ENCODE peak calls at places on chromosomes 3 and 15, in nine cellular contexts. L, N, K, Y, G, S, O, A and C are unnamed samples.

GRCh38 chr15:43517354-43518072 is at the start of gene MAP1A:
- DNase-seq in S (no peak), N (peak; percentile 58), L (no peak), A (no peak), K (no peak), Y (no peak), G (no peak), O (peak; percentile 74), C (no peak)

GRCh38 chr15:86016750-86017149 is 62.9 kb upstream of the AGBL1 start:
- DNase-seq in G (no peak), L (no peak), S (no peak), O (no peak), N (peak; percentile 1), K (no peak), Y (no peak), A (no peak), C (no peak)

GRCh38 chr3:47295322-47295721 is 12.6 kb downstream of the KLHL18 start:
- DNase-seq in Y (no peak), O (no peak), A (no peak), K (no peak), S (no peak), N (no peak), L (no peak), G (no peak), C (no peak)

GRCh38 chr15:27694506-27695077 is 404.5 kb downstream of the OCA2 start:
- DNase-seq in K (no peak), L (no peak), S (no peak), O (peak; percentile 22), G (peak; percentile 8), N (no peak), A (no peak), Y (no peak), C (no peak)

GRCh38 chr3:143016321-143016972 is 15.1 kb downstream of the U2SURP start:
- DNase-seq in A (no peak), K (no peak), S (no peak), N (peak; percentile 18), L (peak; percentile 41), Y (peak; percentile 12), G (peak; percentile 17), O (no peak), C (no peak)

GRCh38 chr3:71885001-71885400 is 100.1 kb upstream of the PROK2 start:
- DNase-seq in L (peak; percentile 40), Y (no peak), S (no peak), K (no peak), A (no peak), N (no peak), G (peak; percentile 31), O (peak; percentile 87), C (no peak)

GRCh38 chr15:75163150-75163564 is 38.5 kb upstream of the C15orf39 start:
- DNase-seq in A (no peak), Y (no peak), O (no peak), N (no peak), G (no peak), S (no peak), L (no peak), K (no peak), C (no peak)

GRCh38 chr3:27533718-27534578 is 49.8 kb upstream of the SLC4A7 start:
- DNase-seq in O (peak; percentile 53), A (no peak), N (peak; percentile 99), S (no peak), G (peak; percentile 100), L (peak; percentile 99), K (no peak), Y (no peak), C (no peak)

GRCh38 chr3:66398228-66399025 is 102.4 kb downstream of the LRIG1 start:
- DNase-seq in K (no peak), A (no peak), O (no peak), G (peak; percentile 22), Y (no peak), N (peak; percentile 26), L (peak; percentile 56), S (no peak), C (no peak)

GRCh38 chr3:100810671-100811070 is 101.4 kb downstream of the TFG start:
- DNase-seq in G (no peak), O (no peak), A (no peak), Y (no peak), S (no peak), K (no peak), L (no peak), N (peak; percentile 81), C (no peak)

GRCh38 chr3:63015614-63016016 is 140.4 kb upstream of the CADPS start:
- DNase-seq in K (no peak), A (no peak), Y (no peak), L (no peak), N (no peak), O (peak; percentile 93), S (no peak), G (no peak), C (no peak)

GRCh38 chr3:182533394-182533793 is 259.9 kb upstream of the ATP11B start:
- DNase-seq in L (peak; percentile 35), G (peak; percentile 58), N (no peak), K (no peak), O (no peak), S (no peak), Y (no peak), A (no peak), C (no peak)

GRCh38 chr15:27220199-27220598 is 249.2 kb downstream of the GABRG3 start:
- DNase-seq in L (no peak), A (no peak), K (no peak), G (no peak), S (no peak), Y (no peak), O (no peak), N (no peak), C (no peak)

GRCh38 chr3:188683032-188683491 is 488.7 kb upstream of the TPRG1 start:
- DNase-seq in N (peak; percentile 86), O (no peak), K (no peak), S (no peak), Y (no peak), A (peak; percentile 7), G (peak; percentile 95), L (peak; percentile 99), C (no peak)

GRCh38 chr3:27573780-27574437 is 89.7 kb upstream of the SLC4A7 start:
- DNase-seq in L (no peak), O (no peak), A (no peak), Y (no peak), K (no peak), G (peak; percentile 50), N (peak; percentile 41), S (no peak), C (no peak)

GRCh38 chr15:89496155-89497098 is at the start of gene RHCG:
- DNase-seq in Y (no peak), G (peak; percentile 50), N (peak; percentile 16), A (no peak), S (no peak), O (peak; percentile 77), L (peak; percentile 49), K (no peak), C (no peak)

GRCh38 chr3:146184616-146185015 is 23.6 kb upstream of the PLOD2 start:
- DNase-seq in O (no peak), A (no peak), L (peak; percentile 78), S (no peak), K (no peak), Y (no peak), N (no peak), G (peak; percentile 85), C (no peak)